ENCODE peak calls at places on chromosomes 4 and X, in ten cellular contexts. One of them, this sample, is unnamed.

GRCh38 chr4:41384992-41385391 is 128.3 kb downstream of the UCHL1 start:
- DNase-seq in heart left ventricle: peak; percentile 90
- DNase-seq in tibial nerve: peak; percentile 50
- DNase-seq in stomach: peak; percentile 86
- DNase-seq in sigmoid colon: peak; percentile 75
- DNase-seq in K562: peak; percentile 30
- DNase-seq in transverse colon: peak; percentile 77
- DNase-seq in gastrocnemius medialis: no peak
- DNase-seq in HCT116: no peak
- DNase-seq in right lobe of liver: peak; percentile 87
- DNase-seq in this sample: peak; percentile 26

GRCh38 chr4:110636677-110637407 is 14.0 kb upstream of the PITX2 start:
- DNase-seq in heart left ventricle: no peak
- DNase-seq in tibial nerve: no peak
- DNase-seq in stomach: no peak
- DNase-seq in sigmoid colon: no peak
- DNase-seq in K562: no peak
- DNase-seq in transverse colon: peak; percentile 73
- DNase-seq in gastrocnemius medialis: no peak
- DNase-seq in HCT116: peak; percentile 57
- DNase-seq in right lobe of liver: no peak
- DNase-seq in this sample: no peak

GRCh38 chrX:153477039-153477438 is 6.7 kb upstream of the HAUS7 start:
- DNase-seq in heart left ventricle: peak; percentile 58
- DNase-seq in tibial nerve: no peak
- DNase-seq in stomach: no peak
- DNase-seq in sigmoid colon: no peak
- DNase-seq in K562: no peak
- DNase-seq in transverse colon: no peak
- DNase-seq in gastrocnemius medialis: no peak
- DNase-seq in HCT116: no peak
- DNase-seq in right lobe of liver: no peak
- DNase-seq in this sample: no peak

GRCh38 chr4:142614621-142615323 is 231.3 kb downstream of the INPP4B start:
- DNase-seq in heart left ventricle: no peak
- DNase-seq in tibial nerve: no peak
- DNase-seq in stomach: no peak
- DNase-seq in sigmoid colon: no peak
- DNase-seq in K562: no peak
- DNase-seq in transverse colon: no peak
- DNase-seq in gastrocnemius medialis: no peak
- DNase-seq in HCT116: no peak
- DNase-seq in right lobe of liver: no peak
- DNase-seq in this sample: no peak

GRCh38 chr4:146957252-146957651 is 11.6 kb upstream of the TTC29 start:
- DNase-seq in heart left ventricle: no peak
- DNase-seq in tibial nerve: no peak
- DNase-seq in stomach: no peak
- DNase-seq in sigmoid colon: no peak
- DNase-seq in K562: no peak
- DNase-seq in transverse colon: no peak
- DNase-seq in gastrocnemius medialis: no peak
- DNase-seq in HCT116: no peak
- DNase-seq in right lobe of liver: no peak
- DNase-seq in this sample: no peak

GRCh38 chrX:53186363-53186762 is 38.6 kb downstream of the KDM5C start:
- DNase-seq in heart left ventricle: no peak
- DNase-seq in tibial nerve: no peak
- DNase-seq in stomach: no peak
- DNase-seq in sigmoid colon: no peak
- DNase-seq in K562: no peak
- DNase-seq in transverse colon: no peak
- DNase-seq in gastrocnemius medialis: no peak
- DNase-seq in HCT116: no peak
- DNase-seq in right lobe of liver: no peak
- DNase-seq in this sample: no peak

GRCh38 chr4:3389879-3390840 is 51.6 kb upstream of the HGFAC start:
- DNase-seq in heart left ventricle: no peak
- DNase-seq in tibial nerve: no peak
- DNase-seq in stomach: no peak
- DNase-seq in sigmoid colon: peak; percentile 58
- DNase-seq in K562: no peak
- DNase-seq in transverse colon: no peak
- DNase-seq in gastrocnemius medialis: no peak
- DNase-seq in HCT116: no peak
- DNase-seq in right lobe of liver: no peak
- DNase-seq in this sample: no peak

GRCh38 chr4:167233523-167234387 is 539 bp downstream of the SPOCK3 start:
- DNase-seq in heart left ventricle: no peak
- DNase-seq in tibial nerve: no peak
- DNase-seq in stomach: no peak
- DNase-seq in sigmoid colon: no peak
- DNase-seq in K562: no peak
- DNase-seq in transverse colon: no peak
- DNase-seq in gastrocnemius medialis: no peak
- DNase-seq in HCT116: no peak
- DNase-seq in right lobe of liver: peak; percentile 17
- DNase-seq in this sample: no peak

GRCh38 chr4:83112678-83113428 is 1.7 kb downstream of the PLAC8 start:
- DNase-seq in heart left ventricle: no peak
- DNase-seq in tibial nerve: no peak
- DNase-seq in stomach: no peak
- DNase-seq in sigmoid colon: no peak
- DNase-seq in K562: no peak
- DNase-seq in transverse colon: peak; percentile 26
- DNase-seq in gastrocnemius medialis: no peak
- DNase-seq in HCT116: no peak
- DNase-seq in right lobe of liver: no peak
- DNase-seq in this sample: no peak
- TF ChIP-seq POLR2A in heart left ventricle: no peak
- TF ChIP-seq POLR2A in tibial nerve: no peak
- TF ChIP-seq POLR2A in stomach: no peak
- TF ChIP-seq POLR2A in sigmoid colon: no peak
- TF ChIP-seq POLR2A in K562: no peak
- TF ChIP-seq POLR2A in transverse colon: no peak
- TF ChIP-seq POLR2A in gastrocnemius medialis: no peak
- TF ChIP-seq POLR2A in HCT116: no peak
- TF ChIP-seq POLR2A in right lobe of liver: no peak
- TF ChIP-seq POLR2A in this sample: no peak

GRCh38 chr4:152937535-152938236 is 1.6 kb downstream of the FHDC1 start:
- DNase-seq in heart left ventricle: peak; percentile 57
- DNase-seq in tibial nerve: no peak
- DNase-seq in stomach: peak; percentile 45
- DNase-seq in sigmoid colon: no peak
- DNase-seq in K562: peak; percentile 87
- DNase-seq in transverse colon: peak; percentile 41
- DNase-seq in gastrocnemius medialis: no peak
- DNase-seq in HCT116: no peak
- DNase-seq in right lobe of liver: peak; percentile 37
- DNase-seq in this sample: peak; percentile 21

GRCh38 chr4:152935661-152936445 is at the start of gene FHDC1:
- DNase-seq in heart left ventricle: no peak
- DNase-seq in tibial nerve: no peak
- DNase-seq in stomach: peak; percentile 90
- DNase-seq in sigmoid colon: no peak
- DNase-seq in K562: peak; percentile 86
- DNase-seq in transverse colon: peak; percentile 89
- DNase-seq in gastrocnemius medialis: no peak
- DNase-seq in HCT116: peak; percentile 29
- DNase-seq in right lobe of liver: peak; percentile 85
- DNase-seq in this sample: peak; percentile 85

GRCh38 chr4:152937280-152937534 is 1.1 kb downstream of the FHDC1 start:
- DNase-seq in heart left ventricle: no peak
- DNase-seq in tibial nerve: no peak
- DNase-seq in stomach: no peak
- DNase-seq in sigmoid colon: no peak
- DNase-seq in K562: no peak
- DNase-seq in transverse colon: no peak
- DNase-seq in gastrocnemius medialis: no peak
- DNase-seq in HCT116: no peak
- DNase-seq in right lobe of liver: no peak
- DNase-seq in this sample: no peak

GRCh38 chr4:152936446-152937279 is 540 bp downstream of the FHDC1 start:
- DNase-seq in heart left ventricle: peak; percentile 38
- DNase-seq in tibial nerve: no peak
- DNase-seq in stomach: peak; percentile 57
- DNase-seq in sigmoid colon: no peak
- DNase-seq in K562: peak; percentile 44
- DNase-seq in transverse colon: peak; percentile 56
- DNase-seq in gastrocnemius medialis: no peak
- DNase-seq in HCT116: no peak
- DNase-seq in right lobe of liver: peak; percentile 44
- DNase-seq in this sample: peak; percentile 23

DNA sequence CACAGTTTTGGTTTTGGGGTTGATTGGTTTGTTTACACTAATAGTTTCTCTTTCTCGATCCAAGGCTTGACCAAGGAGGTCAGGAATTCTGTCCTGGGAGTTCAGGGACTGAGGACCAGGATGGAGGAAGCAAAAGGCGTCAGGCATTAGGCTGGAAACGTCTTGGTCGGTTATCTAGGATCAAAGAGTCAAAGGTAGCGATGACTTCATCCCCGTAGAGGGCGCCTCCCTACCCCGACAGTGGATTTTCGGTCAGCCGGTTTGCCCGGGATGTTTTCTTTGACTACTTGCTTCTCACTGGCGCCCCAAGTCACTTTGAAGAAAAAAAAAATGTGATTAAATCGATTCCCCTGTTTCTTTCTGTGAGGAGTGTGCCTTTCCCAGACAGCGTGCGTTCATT is 985 bp upstream of the FHDC1 start:
- DNase-seq in heart left ventricle: no peak
- DNase-seq in tibial nerve: no peak
- DNase-seq in stomach: peak; percentile 62
- DNase-seq in sigmoid colon: no peak
- DNase-seq in K562: peak; percentile 68
- DNase-seq in transverse colon: peak; percentile 66
- DNase-seq in gastrocnemius medialis: no peak
- DNase-seq in HCT116: peak; percentile 16
- DNase-seq in right lobe of liver: no peak
- DNase-seq in this sample: no peak
- TF ChIP-seq CTCF in heart left ventricle: no peak
- TF ChIP-seq CTCF in tibial nerve: no peak
- TF ChIP-seq CTCF in stomach: no peak
- TF ChIP-seq CTCF in sigmoid colon: no peak
- TF ChIP-seq CTCF in K562: peak; percentile 31
- TF ChIP-seq CTCF in transverse colon: no peak
- TF ChIP-seq CTCF in gastrocnemius medialis: no peak
- TF ChIP-seq CTCF in HCT116: peak; percentile 11
- TF ChIP-seq CTCF in right lobe of liver: no peak
- TF ChIP-seq CTCF in this sample: no peak

GRCh38 chr4:10097906-10098769 is 18.5 kb downstream of the WDR1 start:
- DNase-seq in heart left ventricle: no peak
- DNase-seq in tibial nerve: no peak
- DNase-seq in stomach: no peak
- DNase-seq in sigmoid colon: no peak
- DNase-seq in K562: no peak
- DNase-seq in transverse colon: no peak
- DNase-seq in gastrocnemius medialis: no peak
- DNase-seq in HCT116: no peak
- DNase-seq in right lobe of liver: no peak
- DNase-seq in this sample: no peak

GRCh38 chr4:10099521-10100325 is 16.9 kb downstream of the WDR1 start:
- DNase-seq in heart left ventricle: no peak
- DNase-seq in tibial nerve: no peak
- DNase-seq in stomach: no peak
- DNase-seq in sigmoid colon: no peak
- DNase-seq in K562: no peak
- DNase-seq in transverse colon: no peak
- DNase-seq in gastrocnemius medialis: no peak
- DNase-seq in HCT116: no peak
- DNase-seq in right lobe of liver: no peak
- DNase-seq in this sample: no peak

GRCh38 chr4:10100734-10101216 is 15.8 kb downstream of the WDR1 start:
- DNase-seq in heart left ventricle: peak; percentile 74
- DNase-seq in tibial nerve: no peak
- DNase-seq in stomach: no peak
- DNase-seq in sigmoid colon: peak; percentile 75
- DNase-seq in K562: no peak
- DNase-seq in transverse colon: peak; percentile 42
- DNase-seq in gastrocnemius medialis: peak; percentile 49
- DNase-seq in HCT116: no peak
- DNase-seq in right lobe of liver: peak; percentile 53
- DNase-seq in this sample: no peak

GRCh38 chr4:10096976-10097330 is 19.6 kb downstream of the WDR1 start:
- DNase-seq in heart left ventricle: no peak
- DNase-seq in tibial nerve: no peak
- DNase-seq in stomach: no peak
- DNase-seq in sigmoid colon: no peak
- DNase-seq in K562: no peak
- DNase-seq in transverse colon: no peak
- DNase-seq in gastrocnemius medialis: no peak
- DNase-seq in HCT116: no peak
- DNase-seq in right lobe of liver: no peak
- DNase-seq in this sample: no peak

DNA sequence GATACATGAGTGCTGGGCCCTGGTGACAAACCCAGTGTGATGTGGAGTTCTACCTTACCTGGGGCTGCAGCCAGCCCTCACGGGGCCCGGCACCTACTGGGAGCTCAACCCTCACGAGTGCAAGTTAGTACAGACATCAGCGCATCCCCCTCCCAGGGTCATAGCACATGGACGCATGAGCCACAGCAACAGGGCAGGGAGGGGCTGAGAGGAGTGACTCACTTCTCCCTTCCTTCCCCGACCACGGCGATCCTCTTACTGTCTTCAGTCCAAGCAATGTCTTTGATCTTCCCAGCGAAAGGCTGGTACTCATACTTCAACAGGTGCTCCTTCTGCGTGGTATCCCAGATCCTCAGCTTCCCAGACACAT is 17.8 kb downstream of the WDR1 start:
- DNase-seq in heart left ventricle: no peak
- DNase-seq in tibial nerve: no peak
- DNase-seq in stomach: no peak
- DNase-seq in sigmoid colon: no peak
- DNase-seq in K562: no peak
- DNase-seq in transverse colon: no peak
- DNase-seq in gastrocnemius medialis: peak; percentile 35
- DNase-seq in HCT116: peak; percentile 41
- DNase-seq in right lobe of liver: no peak
- DNase-seq in this sample: no peak
- TF ChIP-seq POLR2A in heart left ventricle: no peak
- TF ChIP-seq POLR2A in tibial nerve: no peak
- TF ChIP-seq POLR2A in stomach: no peak
- TF ChIP-seq POLR2A in sigmoid colon: no peak
- TF ChIP-seq POLR2A in K562: no peak
- TF ChIP-seq POLR2A in transverse colon: no peak
- TF ChIP-seq POLR2A in gastrocnemius medialis: no peak
- TF ChIP-seq POLR2A in HCT116: no peak
- TF ChIP-seq POLR2A in right lobe of liver: no peak
- TF ChIP-seq POLR2A in this sample: no peak

DNA sequence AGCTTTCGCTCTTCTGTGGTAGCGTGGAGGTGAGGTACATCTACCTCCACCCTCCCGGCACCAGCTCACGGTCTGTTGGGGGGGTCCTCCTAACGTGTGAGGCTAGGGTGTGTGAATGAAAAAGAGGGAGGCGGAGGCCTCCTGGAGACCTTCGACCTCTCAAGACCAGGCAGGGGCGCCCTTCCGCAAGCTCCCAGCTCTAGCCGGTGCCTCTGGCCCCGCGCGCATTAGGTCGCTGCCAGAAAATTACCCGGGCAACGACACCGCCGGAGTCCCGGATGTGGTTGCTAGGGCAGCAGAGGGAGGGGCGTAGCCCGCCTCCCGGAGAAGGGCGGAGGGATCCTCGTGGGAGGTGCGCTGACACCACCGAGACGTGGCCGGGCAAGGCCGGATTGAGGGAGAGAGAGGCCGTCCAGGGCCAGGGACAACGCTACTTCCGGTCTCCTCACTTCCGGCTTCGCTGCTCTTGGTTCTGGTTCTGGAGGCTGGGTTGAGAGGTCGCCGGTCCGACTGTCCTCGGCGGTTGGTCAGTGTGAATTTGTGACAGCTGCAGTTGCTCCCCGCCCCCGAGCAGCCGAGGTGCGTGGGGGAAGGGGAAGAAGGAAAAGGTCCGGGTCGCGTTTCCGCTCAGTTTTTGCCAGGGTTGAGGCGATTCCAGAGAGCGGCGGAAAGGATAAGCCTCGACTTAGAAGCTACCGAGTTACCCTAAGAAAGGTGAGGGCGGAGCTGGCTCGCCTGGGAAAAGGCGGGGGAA is at the start of the genes ARFIP1 and TIGD4:
- DNase-seq in heart left ventricle: peak; percentile 98
- DNase-seq in tibial nerve: peak; percentile 93
- DNase-seq in stomach: peak; percentile 98
- DNase-seq in sigmoid colon: peak; percentile 99
- DNase-seq in K562: peak; percentile 95
- DNase-seq in transverse colon: peak; percentile 98
- DNase-seq in gastrocnemius medialis: peak; percentile 97
- DNase-seq in HCT116: peak; percentile 95
- DNase-seq in right lobe of liver: peak; percentile 99
- DNase-seq in this sample: peak; percentile 98
- TF ChIP-seq CTCF in heart left ventricle: peak; percentile 12
- TF ChIP-seq CTCF in tibial nerve: peak; percentile 12
- TF ChIP-seq CTCF in stomach: no peak
- TF ChIP-seq CTCF in sigmoid colon: no peak
- TF ChIP-seq CTCF in K562: peak; percentile 34
- TF ChIP-seq CTCF in transverse colon: peak; percentile 19
- TF ChIP-seq CTCF in gastrocnemius medialis: no peak
- TF ChIP-seq CTCF in HCT116: peak; percentile 10
- TF ChIP-seq CTCF in right lobe of liver: peak; percentile 49
- TF ChIP-seq CTCF in this sample: peak; percentile 36

This sample was measured in prostate gland.